ENCODE peak calls at places on chromosomes 11 and 22, in five cellular contexts. B, L, P, V and S are unnamed samples. For H3K9me3, the result is how much of the 10 kb centered on the place peaks cover.

GRCh38 chr11:35554491-35555237 is 29.2 kb upstream of the PAMR1 start:
- DNase-seq in B (no peak), P (no peak), V (no peak), L (no peak), S (no peak)

GRCh38 chr11:68354181-68354872 is 41.9 kb downstream of the LRP5 start:
- DNase-seq in B (no peak), P (peak), V (no peak), L (peak), S (no peak)

GRCh38 chr11:1749020-1749758 is 1.2 kb downstream of the IFITM10 start:
- DNase-seq in V (no peak), B (no peak), L (no peak), P (no peak), S (no peak)

GRCh38 chr11:114159802-114160588 is 100.5 kb downstream of the ZBTB16 start:
- DNase-seq in B (peak), P (peak), V (peak), L (peak), S (peak)

GRCh38 chr22:17784776-17785175 is 10.5 kb upstream of the BID start:
- DNase-seq in V (no peak), P (no peak), B (no peak), L (no peak), S (no peak)

GRCh38 chr22:33242078-33242477 is 183.9 kb upstream of the SYN3 start:
- DNase-seq in V (no peak), B (no peak), P (no peak), L (no peak), S (no peak)

GRCh38 chr22:39543095-39543494 is 10.5 kb upstream of the RPS19BP1 start:
- DNase-seq in V (peak), B (no peak), P (no peak), L (no peak), S (no peak)

GRCh38 chr11:78855146-78855545 is 280.5 kb upstream of the NARS2 start:
- DNase-seq in B (no peak), L (no peak), P (no peak), V (no peak), S (no peak)

GRCh38 chr11:88175707-88176066 is 444 bp upstream of the RAB38 start:
- DNase-seq in P (no peak), L (no peak), V (no peak), B (no peak), S (no peak)

GRCh38 chr11:11440149-11440548 is 87.1 kb upstream of the CSNK2A3 start:
- DNase-seq in V (no peak), P (no peak), L (no peak), B (no peak), S (no peak)

GRCh38 chr11:125165111-125165663 is 636 bp downstream of the PKNOX2 start:
- DNase-seq in P (no peak), B (no peak), L (no peak), V (no peak), S (no peak)

GRCh38 chr22:26404851-26405357 is 24.2 kb upstream of the ASPHD2 start:
- DNase-seq in L (no peak), B (no peak), P (no peak), V (peak), S (no peak)

GRCh38 chr11:7904910-7905309 is 26.2 kb downstream of the OR10A6 start:
- DNase-seq in L (no peak), P (no peak), V (no peak), B (no peak), S (no peak)

GRCh38 chr22:45584121-45584570 is 81.5 kb downstream of the FBLN1 start:
- DNase-seq in L (no peak), V (no peak), B (no peak), P (no peak), S (no peak)

GRCh38 chr11:64916040-64916847 is 765 bp downstream of the ATG2A start:
- DNase-seq in P (no peak), L (no peak), B (peak), V (peak), S (peak)

GRCh38 chr11:72962717-72963116 is 148.5 kb downstream of the ATG16L2 start:
- DNase-seq in P (no peak), L (no peak), V (no peak), B (no peak), S (no peak)

GRCh38 chr11:36455658-36456111 is 54.4 kb downstream of the TRAF6 start:
- DNase-seq in P (no peak), V (no peak), B (no peak), L (peak), S (no peak)

GRCh38 chr11:72443016-72443415 is 8.7 kb upstream of the CLPB start:
- DNase-seq in L (no peak), V (no peak), B (no peak), P (no peak), S (no peak)

GRCh38 chr22:21697866-21698265 is 32.1 kb downstream of the PPIL2 start:
- DNase-seq in B (no peak), L (no peak), P (no peak), V (no peak), S (no peak)

GRCh38 chr11:64564419-64564818 is 26.6 kb upstream of the SLC22A12 start:
- DNase-seq in B (no peak), P (no peak), V (no peak), L (no peak), S (no peak)

GRCh38 chr11:64318694-64319420 is 936 bp downstream of the PRDX5 start:
- DNase-seq in P (no peak), V (no peak), L (no peak), B (no peak), S (no peak)

GRCh38 chr11:46505741-46506485 is 87.9 kb downstream of the AMBRA1 start:
- DNase-seq in V (no peak), L (no peak), P (no peak), B (peak), S (no peak)

GRCh38 chr22:29642694-29643093 is 39.3 kb downstream of the NF2 start:
- DNase-seq in L (no peak), P (no peak), B (no peak), V (no peak), S (no peak)

GRCh38 chr11:45141171-45141570 is 5.3 kb upstream of the PRDM11 start:
- DNase-seq in V (no peak), B (peak), P (no peak), L (no peak), S (no peak)

GRCh38 chr11:2147391-2147790 is 8.2 kb upstream of the IGF2 start:
- DNase-seq in B (no peak), P (no peak), V (no peak), L (no peak), S (no peak)

GRCh38 chr11:112670806-112671570 is 290.2 kb upstream of the NCAM1 start:
- DNase-seq in V (no peak), P (no peak), L (no peak), B (no peak), S (no peak)

GRCh38 chr22:20663137-20663828 is 110.6 kb upstream of the SERPIND1 start:
- DNase-seq in V (no peak), B (no peak), P (no peak), L (no peak), S (no peak)

GRCh38 chr22:47784991-47785390 is 1022.5 kb downstream of the TBC1D22A start:
- DNase-seq in V (no peak), L (no peak), P (no peak), B (no peak), S (no peak)

GRCh38 chr22:47787501-47788227 is 1025.2 kb downstream of the TBC1D22A start:
- DNase-seq in L (no peak), B (no peak), V (no peak), P (no peak), S (no peak)

GRCh38 chr22:47784367-47784983 is 1022.0 kb downstream of the TBC1D22A start:
- DNase-seq in B (no peak), L (no peak), P (no peak), V (no peak), S (no peak)

GRCh38 chr22:47786650-47787290 is 1024.3 kb downstream of the TBC1D22A start:
- DNase-seq in L (no peak), V (no peak), B (no peak), P (no peak), S (no peak)

GRCh38 chr22:47788461-47788860 is 1026.0 kb downstream of the TBC1D22A start:
- DNase-seq in P (no peak), L (no peak), B (no peak), V (no peak), S (no peak)
- H3K9me3 ChIP-seq in P (under half), L (under half), B (under half), V (under half), S (under half)

GRCh38 chr11:58784995-58785394 is 53.3 kb upstream of the GLYAT start:
- DNase-seq in V (no peak), P (no peak), B (no peak), L (no peak), S (no peak)

GRCh38 chr11:58786693-58787092 is 55.0 kb upstream of the GLYAT start:
- DNase-seq in L (no peak), B (no peak), V (no peak), P (no peak), S (no peak)

GRCh38 chr11:58780578-58780977 is 48.8 kb upstream of the GLYAT start:
- DNase-seq in P (no peak), B (no peak), L (no peak), V (no peak), S (no peak)

GRCh38 chr11:58781345-58781744 is 49.6 kb upstream of the GLYAT start:
- DNase-seq in P (no peak), B (no peak), V (no peak), L (no peak), S (no peak)

GRCh38 chr11:58782066-58782465 is 50.3 kb upstream of the GLYAT start:
- DNase-seq in P (no peak), V (no peak), L (no peak), B (no peak), S (no peak)
- H3K9me3 ChIP-seq in P (under half), V (under half), L (under half), B (under half), S (under half)

DNA sequence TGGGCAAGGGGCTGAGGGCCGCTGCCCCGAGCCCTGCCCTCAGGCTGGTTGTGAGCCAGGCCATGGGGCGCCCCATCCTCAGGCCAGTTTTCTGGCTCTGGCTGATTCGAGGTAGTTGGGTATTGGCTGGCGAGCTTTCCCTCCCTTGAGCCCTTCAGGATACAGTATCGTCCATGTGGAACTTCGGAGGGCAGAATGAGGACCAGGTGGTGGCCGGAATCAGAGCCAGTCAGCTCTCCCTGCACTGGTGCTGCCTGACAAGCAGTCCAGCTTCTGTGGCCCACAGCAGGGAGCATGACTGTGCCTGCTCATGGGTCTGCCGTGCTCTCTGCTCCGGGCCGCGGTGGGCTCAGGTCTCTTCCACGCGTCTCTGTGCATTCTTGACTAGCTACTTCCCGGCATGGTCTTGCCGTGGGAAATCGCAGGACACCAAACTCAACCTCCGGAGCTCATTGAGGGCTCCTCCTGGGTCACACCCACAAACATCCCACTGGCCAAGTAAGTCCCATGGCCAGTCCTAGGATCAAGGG is 1289.3 kb downstream of the BRD1 start:
- DNase-seq in L (no peak), V (no peak), P (no peak), B (no peak), S (no peak)
- H3K9me3 ChIP-seq in L (under half), V (under half), P (under half), B (under half), S (under half)

GRCh38 chr22:48919187-48919590 is 908.5 kb downstream of the BRD1 start:
- DNase-seq in P (no peak), L (no peak), B (no peak), V (no peak), S (no peak)

GRCh38 chr22:48921411-48921903 is 906.2 kb downstream of the BRD1 start:
- DNase-seq in P (no peak), B (no peak), V (no peak), L (no peak), S (no peak)

GRCh38 chr22:48920776-48921241 is 906.9 kb downstream of the BRD1 start:
- DNase-seq in P (no peak), B (no peak), V (no peak), L (no peak), S (no peak)

GRCh38 chr22:48918585-48919186 is 909.0 kb downstream of the BRD1 start:
- DNase-seq in V (no peak), L (no peak), P (no peak), B (no peak), S (no peak)

GRCh38 chr22:48919851-48920589 is 907.7 kb downstream of the BRD1 start:
- DNase-seq in L (no peak), P (no peak), V (no peak), B (no peak), S (no peak)
- H3K9me3 ChIP-seq in L (under half), P (under half), V (under half), B (under half), S (under half)

GRCh38 chr22:47539374-47539773 is 776.9 kb downstream of the TBC1D22A start:
- DNase-seq in P (no peak), L (no peak), B (no peak), V (no peak), S (no peak)

GRCh38 chr22:47544696-47545095 is 782.2 kb downstream of the TBC1D22A start:
- DNase-seq in P (no peak), V (no peak), B (no peak), L (no peak), S (no peak)

GRCh38 chr22:47540011-47540410 is 777.6 kb downstream of the TBC1D22A start:
- DNase-seq in P (no peak), B (no peak), L (no peak), V (no peak), S (no peak)

GRCh38 chr22:47547239-47547661 is 784.8 kb downstream of the TBC1D22A start:
- DNase-seq in V (no peak), P (no peak), B (no peak), L (no peak), S (no peak)

GRCh38 chr22:47543447-47543846 is 781.0 kb downstream of the TBC1D22A start:
- DNase-seq in V (no peak), L (no peak), B (no peak), P (no peak), S (no peak)
- H3K9me3 ChIP-seq in V (under half), L (under half), B (under half), P (under half), S (under half)